ENCODE peak calls at places on chromosomes 13 and 19, in eight cellular contexts. F is breast epithelium, H is iPS DF 6.9, C is aorta, B is gastrocnemius medialis, X is left ventricle myocardium inferior, Z is PC-3, O is heart left ventricle. E is an unnamed sample.

GRCh38 chr13:25911020-25911419 is 140.8 kb downstream of the SHISA2 start:
- DNase-seq in B (no peak), X (no peak), C (no peak), H (peak; percentile 75), F (no peak), O (no peak), Z (no peak), E (no peak)

GRCh38 chr13:112824429-112824828 is 134.6 kb downstream of the ATP11A start:
- DNase-seq in X (no peak), C (no peak), O (no peak), Z (no peak), H (no peak), F (no peak), B (no peak), E (no peak)

GRCh38 chr13:109211616-109212015 is 574.8 kb downstream of the IRS2 start:
- DNase-seq in B (no peak), F (no peak), C (no peak), Z (peak; percentile 85), X (no peak), O (no peak), H (no peak), E (no peak)

GRCh38 chr13:99977912-99978780 is 3.4 kb upstream of the ZIC2 start:
- DNase-seq in H (no peak), Z (no peak), C (peak; percentile 24), B (no peak), O (no peak), X (no peak), F (no peak), E (peak; percentile 10)

GRCh38 chr19:43353606-43354304 is at the start of gene CD177:
- DNase-seq in Z (no peak), C (no peak), O (no peak), H (no peak), F (no peak), B (no peak), X (no peak), E (no peak)

GRCh38 chr19:51034704-51035103 is at the start of gene KLK12:
- DNase-seq in X (no peak), C (no peak), Z (no peak), B (no peak), F (no peak), H (no peak), O (no peak), E (no peak)

GRCh38 chr13:53074119-53074518 is 45.5 kb downstream of the OLFM4 start:
- DNase-seq in Z (no peak), O (no peak), C (no peak), B (no peak), F (no peak), X (no peak), H (no peak), E (no peak)

GRCh38 chr19:31548941-31549340 is 199.7 kb upstream of the TSHZ3 start:
- DNase-seq in H (no peak), O (no peak), F (no peak), C (no peak), B (no peak), Z (no peak), X (peak; percentile 18), E (no peak)

GRCh38 chr19:14089412-14089661 is 1.2 kb downstream of the SAMD1 start:
- DNase-seq in Z (peak; percentile 21), F (no peak), C (no peak), H (no peak), O (no peak), X (no peak), B (no peak), E (no peak)

DNA sequence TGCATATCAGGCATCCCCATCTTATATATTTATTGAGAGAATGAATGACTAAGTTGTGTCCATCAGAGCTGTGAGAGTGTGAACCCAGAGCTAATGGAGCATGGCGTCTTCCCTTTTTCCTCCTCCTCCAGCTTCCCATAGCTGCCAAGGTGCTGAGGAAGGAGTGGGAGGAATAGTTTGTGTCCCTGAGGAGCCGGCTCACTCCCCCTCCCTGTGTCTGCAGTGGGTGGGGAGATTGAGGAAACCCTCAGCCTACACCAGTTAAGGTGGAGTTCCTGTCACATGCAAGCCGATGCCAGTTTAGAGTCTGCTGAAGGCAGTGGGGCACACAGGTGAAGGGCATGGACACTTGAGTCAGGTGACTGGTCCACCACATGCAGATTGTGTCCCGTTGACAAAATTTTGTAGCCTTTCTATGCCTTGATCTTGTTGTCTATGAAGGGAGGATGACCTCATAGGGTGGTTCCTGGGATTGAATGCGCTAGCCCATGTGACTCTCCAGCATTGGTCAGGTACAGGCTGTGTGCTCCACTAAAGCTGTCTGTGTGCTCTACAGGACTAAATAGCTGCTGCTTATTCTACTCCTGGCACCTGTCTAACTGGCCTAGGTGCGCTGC is 47.6 kb upstream of the GPI start:
- DNase-seq in C (no peak), B (peak; percentile 46), O (no peak), F (no peak), X (no peak), H (no peak), Z (no peak), E (peak; percentile 54)
- H3K27ac ChIP-seq in C (no peak overlapping the region), B (peak overlapping the region; percentile 78), O (peak overlapping the region; percentile 78), F (peak overlapping the region; percentile 76), X (peak overlapping the region; percentile 77), H (no peak overlapping the region), Z (no peak overlapping the region), E (no peak overlapping the region)

GRCh38 chr13:110309159-110309476 is 2.0 kb downstream of the COL4A2 start:
- DNase-seq in X (no peak), O (no peak), C (no peak), H (no peak), F (no peak), B (no peak), Z (no peak), E (no peak)
- H3K4me3 ChIP-seq in X (peak overlapping the region; percentile 83), O (peak overlapping the region; percentile 76), C (peak overlapping the region; percentile 55), H (no peak overlapping the region), F (peak overlapping the region; percentile 64), B (peak overlapping the region; percentile 78), Z (peak overlapping the region; percentile 72), E (peak overlapping the region; percentile 79)

GRCh38 chr19:42277821-42278809 is 9.1 kb downstream of the CIC start:
- DNase-seq in F (peak; percentile 67), Z (no peak), H (no peak), B (no peak), O (peak; percentile 57), X (no peak), C (peak; percentile 78), E (peak; percentile 46)
- H3K4me1 ChIP-seq in F (peaks cover 43% of the 10 kb centered on the region), Z (no peaks in the 10 kb centered on the region), H (peaks cover 10% of the 10 kb centered on the region), B (peaks cover 63% of the 10 kb centered on the region), O (peaks cover 73% of the 10 kb centered on the region), X (peaks cover 92% of the 10 kb centered on the region), C (no peaks in the 10 kb centered on the region), E (peaks cover 15% of the 10 kb centered on the region)

GRCh38 chr19:4260605-4261191 is 13.8 kb downstream of the YJU2 start:
- DNase-seq in O (no peak), X (no peak), H (no peak), B (no peak), F (no peak), C (no peak), Z (no peak), E (no peak)
- H3K27ac ChIP-seq in O (no peak overlapping the region), X (no peak overlapping the region), H (no peak overlapping the region), B (no peak overlapping the region), F (no peak overlapping the region), C (no peak overlapping the region), Z (no peak overlapping the region), E (no peak overlapping the region)

GRCh38 chr13:21837841-21838551 is 167.1 kb downstream of the FGF9 start:
- DNase-seq in H (no peak), B (no peak), C (no peak), X (no peak), O (no peak), Z (no peak), F (no peak), E (no peak)
- H3K4me3 ChIP-seq in H (no peak overlapping the region), B (no peak overlapping the region), C (no peak overlapping the region), X (no peak overlapping the region), O (no peak overlapping the region), Z (no peak overlapping the region), F (no peak overlapping the region), E (no peak overlapping the region)

GRCh38 chr19:45010306-45010705 is 9.0 kb downstream of the RELB start:
- DNase-seq in B (no peak), O (no peak), X (no peak), Z (no peak), F (no peak), H (no peak), C (no peak), E (no peak)
- H3K4me1 ChIP-seq in B (no peaks in the 10 kb centered on the region), O (no peaks in the 10 kb centered on the region), X (no peaks in the 10 kb centered on the region), Z (no peaks in the 10 kb centered on the region), F (no peaks in the 10 kb centered on the region), H (no peaks in the 10 kb centered on the region), C (no peaks in the 10 kb centered on the region), E (no peaks in the 10 kb centered on the region)

GRCh38 chr19:10187315-10187714 is 7.4 kb downstream of the DNMT1 start:
- DNase-seq in H (no peak), O (no peak), X (no peak), F (no peak), B (no peak), C (no peak), Z (no peak), E (no peak)
- H3K27ac ChIP-seq in H (no peak overlapping the region), O (peak overlapping the region; percentile 10), X (no peak overlapping the region), F (no peak overlapping the region), B (no peak overlapping the region), C (no peak overlapping the region), Z (no peak overlapping the region), E (no peak overlapping the region)

E was measured in Peyer's patch.